ENCODE peak calls at places on chromosomes 11 and 22, in seven cellular contexts. P is NCI-H1930, L is posterior vena cava, A is pancreas, E is PC-9, I is fibroblast of gingiva, K is EH. C is an unnamed sample.

GRCh38 chr22:25027052-25027525 is 74.6 kb downstream of the KIAA1671 start:
- DNase-seq in P (no peak), L (no peak), A (no peak), E (no peak), I (no peak), K (no peak), C (no peak)

GRCh38 chr22:38271927-38272372 is 860 bp downstream of the TMEM184B start:
- DNase-seq in P (no peak), L (no peak), A (peak; percentile 68), E (peak; percentile 59), I (no peak), K (peak; percentile 25), C (no peak)

GRCh38 chr22:37676691-37677627 is 1.5 kb downstream of the LGALS1 start:
- DNase-seq in P (peak; percentile 71), L (peak; percentile 96), A (peak; percentile 86), E (peak; percentile 93), I (peak; percentile 98), K (peak; percentile 99), C (peak; percentile 96)

GRCh38 chr11:73759520-73760065 is 1.3 kb downstream of the RAB6A start:
- DNase-seq in P (no peak), L (no peak), A (no peak), E (no peak), I (peak; percentile 26), K (peak; percentile 43), C (no peak)

GRCh38 chr22:21043856-21044535 is 1.8 kb upstream of the LRRC74B start:
- DNase-seq in P (no peak), L (no peak), A (no peak), E (no peak), I (no peak), K (no peak), C (no peak)

GRCh38 chr22:48753381-48753730 is 1074.3 kb downstream of the BRD1 start:
- DNase-seq in P (no peak), L (no peak), A (no peak), E (no peak), I (no peak), K (no peak), C (no peak)

GRCh38 chr11:113814181-113814580 is 34.6 kb downstream of the CLDN25 start:
- DNase-seq in P (no peak), L (no peak), A (no peak), E (no peak), I (no peak), K (no peak), C (no peak)

GRCh38 chr22:23212061-23213030 is 32.0 kb downstream of the BCR start:
- DNase-seq in P (no peak), L (no peak), A (no peak), E (no peak), I (no peak), K (no peak), C (no peak)

GRCh38 chr11:48093795-48094642 is 113.7 kb downstream of the PTPRJ start:
- DNase-seq in P (no peak), L (no peak), A (peak; percentile 54), E (no peak), I (no peak), K (no peak), C (no peak)

GRCh38 chr11:133382217-133382746 is 150.0 kb downstream of the OPCML start:
- DNase-seq in P (no peak), L (no peak), A (no peak), E (no peak), I (no peak), K (no peak), C (no peak)

GRCh38 chr22:32531955-32532818 is 57.6 kb downstream of the FBXO7 start:
- DNase-seq in P (no peak), L (peak; percentile 95), A (peak; percentile 45), E (peak; percentile 87), I (peak; percentile 91), K (peak; percentile 96), C (no peak)

GRCh38 chr11:2359557-2359956 is 17.6 kb upstream of the CD81 start:
- DNase-seq in P (no peak), L (peak; percentile 73), A (no peak), E (no peak), I (no peak), K (no peak), C (no peak)

C was measured in CD4-positive, alpha-beta T cell.